ENCODE peak calls at places on chromosomes 3 and 15, in seven cellular contexts. O is GM03348, X is germinal center, E is dermis microvascular lymphatic vessel endothelial cell, Q is adrenal gland, C is SJSA1, A is cardiac muscle cell. B is an unnamed sample.

GRCh38 chr3:11641316-11641682 is 2.4 kb downstream of the VGLL4 start:
- DNase-seq in O (peak), X (no peak), E (no peak), Q (no peak), C (peak), A (peak), B (no peak)

GRCh38 chr3:133595341-133595740 is 21.9 kb downstream of the CDV3 start:
- DNase-seq in O (peak), X (no peak), E (no peak), Q (no peak), C (no peak), A (no peak), B (no peak)

GRCh38 chr15:64209680-64210334 is 47.0 kb upstream of the PPIB start:
- DNase-seq in O (peak), X (peak), E (peak), Q (no peak), C (peak), A (peak), B (no peak)

GRCh38 chr3:187255314-187255713 is 36.2 kb downstream of the MASP1 start:
- DNase-seq in O (no peak), X (no peak), E (no peak), Q (no peak), C (peak), A (peak), B (no peak)

GRCh38 chr3:186021673-186022362 is 84.0 kb upstream of the TRA2B start:
- DNase-seq in O (peak), X (no peak), E (no peak), Q (no peak), C (peak), A (peak), B (no peak)

GRCh38 chr3:184486614-184487013 is 75.0 kb upstream of the EPHB3 start:
- DNase-seq in O (no peak), X (no peak), E (no peak), Q (no peak), C (peak), A (no peak), B (no peak)

GRCh38 chr3:42655331-42655888 is 1.9 kb downstream of the ZBTB47 start:
- DNase-seq in O (peak), X (no peak), E (no peak), Q (peak), C (peak), A (no peak), B (no peak)

GRCh38 chr15:71547066-71547465 is 263.3 kb upstream of the NR2E3 start:
- DNase-seq in O (peak), X (no peak), E (no peak), Q (no peak), C (no peak), A (peak), B (peak)

GRCh38 chr3:64031540-64032533 is 8.5 kb upstream of the PSMD6 start:
- DNase-seq in O (peak), X (no peak), E (no peak), Q (no peak), C (no peak), A (no peak), B (no peak)

GRCh38 chr15:66287461-66288055 is 5.8 kb upstream of the DIS3L start:
- DNase-seq in O (peak), X (peak), E (no peak), Q (no peak), C (peak), A (peak), B (peak)

GRCh38 chr3:76438971-76439370 is 600.9 kb upstream of the ROBO2 start:
- DNase-seq in O (no peak), X (no peak), E (no peak), Q (no peak), C (peak), A (no peak), B (no peak)

GRCh38 chr15:61295239-61295638 is 66.1 kb upstream of the RORA start:
- DNase-seq in O (no peak), X (no peak), E (no peak), Q (no peak), C (no peak), A (no peak), B (no peak)

GRCh38 chr3:54243262-54243931 is 121.0 kb downstream of the CACNA2D3 start:
- DNase-seq in O (peak), X (no peak), E (no peak), Q (no peak), C (peak), A (peak), B (no peak)

GRCh38 chr3:55014081-55014480 is 86.2 kb upstream of the LRTM1 start:
- DNase-seq in O (no peak), X (no peak), E (no peak), Q (no peak), C (no peak), A (no peak), B (no peak)